ENCODE peak calls at places on chromosomes 5 and 9, in eight cellular contexts. One of them, this sample, is unnamed.

GRCh38 chr5:124538196-124538595 is 208.2 kb downstream of the ZNF608 start:
- DNase-seq in HepG2: no peak
- DNase-seq in ovary: no peak
- DNase-seq in HCT116: no peak
- DNase-seq in IMR-90: no peak
- DNase-seq in tibial artery: no peak
- DNase-seq in mammary epithelial cell: no peak
- DNase-seq in left ventricle myocardium inferior: no peak
- DNase-seq in this sample: no peak

GRCh38 chr9:70079364-70080103 is 35.9 kb downstream of the MAMDC2 start:
- DNase-seq in tibial artery: no peak
- DNase-seq in mammary epithelial cell: peak; percentile 48
- DNase-seq in IMR-90: peak; percentile 53
- DNase-seq in HCT116: no peak
- DNase-seq in HepG2: no peak
- DNase-seq in ovary: no peak
- DNase-seq in left ventricle myocardium inferior: no peak
- DNase-seq in this sample: no peak

GRCh38 chr9:2494571-2494970 is 127.0 kb upstream of the VLDLR start:
- DNase-seq in left ventricle myocardium inferior: no peak
- DNase-seq in ovary: no peak
- DNase-seq in HepG2: no peak
- DNase-seq in tibial artery: no peak
- DNase-seq in HCT116: no peak
- DNase-seq in IMR-90: peak; percentile 88
- DNase-seq in mammary epithelial cell: peak; percentile 33
- DNase-seq in this sample: no peak

GRCh38 chr9:27539479-27540441 is 10.1 kb upstream of the MOB3B start:
- DNase-seq in left ventricle myocardium inferior: no peak
- DNase-seq in IMR-90: peak; percentile 87
- DNase-seq in HepG2: peak; percentile 55
- DNase-seq in ovary: peak; percentile 50
- DNase-seq in tibial artery: peak; percentile 70
- DNase-seq in mammary epithelial cell: peak; percentile 45
- DNase-seq in HCT116: no peak
- DNase-seq in this sample: no peak

GRCh38 chr9:133990366-133991210 is 1.5 kb downstream of the VAV2 start:
- DNase-seq in left ventricle myocardium inferior: no peak
- DNase-seq in HepG2: peak; percentile 93
- DNase-seq in tibial artery: peak; percentile 44
- DNase-seq in ovary: peak; percentile 42
- DNase-seq in HCT116: peak; percentile 21
- DNase-seq in mammary epithelial cell: peak; percentile 68
- DNase-seq in IMR-90: peak; percentile 85
- DNase-seq in this sample: peak; percentile 50

GRCh38 chr9:38339087-38339486 is 53.4 kb upstream of the ALDH1B1 start:
- DNase-seq in tibial artery: no peak
- DNase-seq in HepG2: no peak
- DNase-seq in left ventricle myocardium inferior: no peak
- DNase-seq in HCT116: no peak
- DNase-seq in ovary: no peak
- DNase-seq in IMR-90: peak; percentile 61
- DNase-seq in mammary epithelial cell: peak; percentile 60
- DNase-seq in this sample: no peak

GRCh38 chr5:76701298-76701697 is 14.6 kb upstream of the F2R start:
- DNase-seq in ovary: no peak
- DNase-seq in HCT116: no peak
- DNase-seq in IMR-90: peak; percentile 92
- DNase-seq in tibial artery: peak; percentile 65
- DNase-seq in HepG2: peak; percentile 28
- DNase-seq in left ventricle myocardium inferior: no peak
- DNase-seq in mammary epithelial cell: peak; percentile 97
- DNase-seq in this sample: peak; percentile 87

GRCh38 chr9:17578911-17579793 is at the start of gene SH3GL2:
- DNase-seq in tibial artery: no peak
- DNase-seq in HCT116: no peak
- DNase-seq in ovary: no peak
- DNase-seq in mammary epithelial cell: peak; percentile 35
- DNase-seq in IMR-90: peak; percentile 4
- DNase-seq in HepG2: no peak
- DNase-seq in left ventricle myocardium inferior: peak; percentile 20
- DNase-seq in this sample: peak; percentile 13

GRCh38 chr5:95686661-95687060 is 3.9 kb upstream of the SPATA9 start:
- DNase-seq in tibial artery: no peak
- DNase-seq in ovary: no peak
- DNase-seq in HCT116: no peak
- DNase-seq in IMR-90: peak; percentile 15
- DNase-seq in mammary epithelial cell: no peak
- DNase-seq in HepG2: no peak
- DNase-seq in left ventricle myocardium inferior: no peak
- DNase-seq in this sample: no peak

GRCh38 chr5:123097871-123098735 is 9.1 kb downstream of the PRDM6 start:
- DNase-seq in tibial artery: no peak
- DNase-seq in HCT116: no peak
- DNase-seq in ovary: peak; percentile 29
- DNase-seq in mammary epithelial cell: no peak
- DNase-seq in IMR-90: no peak
- DNase-seq in left ventricle myocardium inferior: no peak
- DNase-seq in HepG2: no peak
- DNase-seq in this sample: no peak

GRCh38 chr9:93680445-93681315 is 104.3 kb downstream of the PHF2 start:
- DNase-seq in mammary epithelial cell: no peak
- DNase-seq in left ventricle myocardium inferior: peak; percentile 13
- DNase-seq in IMR-90: no peak
- DNase-seq in HepG2: no peak
- DNase-seq in tibial artery: peak; percentile 19
- DNase-seq in HCT116: no peak
- DNase-seq in ovary: no peak
- DNase-seq in this sample: no peak

GRCh38 chr5:145833616-145834200 is 1.4 kb downstream of the PRELID2 start:
- DNase-seq in left ventricle myocardium inferior: no peak
- DNase-seq in HepG2: no peak
- DNase-seq in HCT116: no peak
- DNase-seq in IMR-90: no peak
- DNase-seq in ovary: no peak
- DNase-seq in mammary epithelial cell: no peak
- DNase-seq in tibial artery: no peak
- DNase-seq in this sample: no peak

GRCh38 chr5:179822444-179822990 is 1.8 kb downstream of the SQSTM1 start:
- DNase-seq in left ventricle myocardium inferior: no peak
- DNase-seq in mammary epithelial cell: no peak
- DNase-seq in tibial artery: no peak
- DNase-seq in HepG2: no peak
- DNase-seq in IMR-90: no peak
- DNase-seq in HCT116: no peak
- DNase-seq in ovary: no peak
- DNase-seq in this sample: no peak

GRCh38 chr9:116238225-116238624 is 84.6 kb downstream of the PAPPA start:
- DNase-seq in IMR-90: peak; percentile 93
- DNase-seq in HepG2: no peak
- DNase-seq in HCT116: no peak
- DNase-seq in tibial artery: no peak
- DNase-seq in left ventricle myocardium inferior: no peak
- DNase-seq in ovary: no peak
- DNase-seq in mammary epithelial cell: peak; percentile 68
- DNase-seq in this sample: peak; percentile 84

GRCh38 chr9:126276056-126276728 is 50.4 kb upstream of the MVB12B start:
- DNase-seq in ovary: no peak
- DNase-seq in tibial artery: no peak
- DNase-seq in left ventricle myocardium inferior: no peak
- DNase-seq in HCT116: no peak
- DNase-seq in IMR-90: no peak
- DNase-seq in HepG2: no peak
- DNase-seq in mammary epithelial cell: no peak
- DNase-seq in this sample: no peak

GRCh38 chr5:170597109-170597741 is 93.4 kb downstream of the KCNIP1 start:
- DNase-seq in HCT116: no peak
- DNase-seq in tibial artery: no peak
- DNase-seq in mammary epithelial cell: peak; percentile 95
- DNase-seq in ovary: no peak
- DNase-seq in IMR-90: peak; percentile 73
- DNase-seq in HepG2: no peak
- DNase-seq in left ventricle myocardium inferior: no peak
- DNase-seq in this sample: peak; percentile 93

GRCh38 chr5:154296525-154297159 is 106.1 kb downstream of the GALNT10 start:
- DNase-seq in HepG2: no peak
- DNase-seq in mammary epithelial cell: no peak
- DNase-seq in HCT116: no peak
- DNase-seq in tibial artery: no peak
- DNase-seq in IMR-90: no peak
- DNase-seq in left ventricle myocardium inferior: no peak
- DNase-seq in ovary: no peak
- DNase-seq in this sample: no peak

DNA sequence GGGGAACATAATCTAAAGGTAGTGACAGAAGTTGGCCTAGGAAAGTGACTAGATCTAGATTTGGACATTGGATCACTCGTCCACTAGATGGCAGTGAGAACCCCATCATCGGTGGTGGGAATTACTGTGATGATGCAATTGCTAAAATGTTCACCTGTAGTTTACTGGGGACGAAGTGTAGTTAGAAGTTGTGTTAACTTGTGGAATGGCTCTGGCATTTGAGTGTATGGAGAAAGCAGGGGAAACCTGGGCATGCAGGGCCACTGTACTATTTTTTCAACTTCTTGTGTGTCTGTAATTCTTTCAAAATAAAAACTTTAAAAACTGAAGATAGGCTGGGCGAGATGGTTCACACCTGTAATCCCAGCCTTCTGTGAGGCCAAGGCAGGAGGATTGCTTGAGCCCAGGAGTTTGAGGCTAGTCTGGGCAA is 75.5 kb downstream of the PHAX start:
- DNase-seq in HCT116: peak; percentile 60
- DNase-seq in HepG2: peak; percentile 66
- DNase-seq in left ventricle myocardium inferior: no peak
- DNase-seq in ovary: peak; percentile 47
- DNase-seq in IMR-90: peak; percentile 60
- DNase-seq in mammary epithelial cell: peak; percentile 57
- DNase-seq in tibial artery: peak; percentile 31
- DNase-seq in this sample: no peak
- TF ChIP-seq CTCF in HCT116: peak; percentile 83
- TF ChIP-seq CTCF in HepG2: peak; percentile 92
- TF ChIP-seq CTCF in left ventricle myocardium inferior: peak; percentile 85
- TF ChIP-seq CTCF in ovary: peak; percentile 48
- TF ChIP-seq CTCF in IMR-90: peak; percentile 86
- TF ChIP-seq CTCF in mammary epithelial cell: peak; percentile 74
- TF ChIP-seq CTCF in tibial artery: peak; percentile 76
- TF ChIP-seq CTCF in this sample: peak; percentile 90

DNA sequence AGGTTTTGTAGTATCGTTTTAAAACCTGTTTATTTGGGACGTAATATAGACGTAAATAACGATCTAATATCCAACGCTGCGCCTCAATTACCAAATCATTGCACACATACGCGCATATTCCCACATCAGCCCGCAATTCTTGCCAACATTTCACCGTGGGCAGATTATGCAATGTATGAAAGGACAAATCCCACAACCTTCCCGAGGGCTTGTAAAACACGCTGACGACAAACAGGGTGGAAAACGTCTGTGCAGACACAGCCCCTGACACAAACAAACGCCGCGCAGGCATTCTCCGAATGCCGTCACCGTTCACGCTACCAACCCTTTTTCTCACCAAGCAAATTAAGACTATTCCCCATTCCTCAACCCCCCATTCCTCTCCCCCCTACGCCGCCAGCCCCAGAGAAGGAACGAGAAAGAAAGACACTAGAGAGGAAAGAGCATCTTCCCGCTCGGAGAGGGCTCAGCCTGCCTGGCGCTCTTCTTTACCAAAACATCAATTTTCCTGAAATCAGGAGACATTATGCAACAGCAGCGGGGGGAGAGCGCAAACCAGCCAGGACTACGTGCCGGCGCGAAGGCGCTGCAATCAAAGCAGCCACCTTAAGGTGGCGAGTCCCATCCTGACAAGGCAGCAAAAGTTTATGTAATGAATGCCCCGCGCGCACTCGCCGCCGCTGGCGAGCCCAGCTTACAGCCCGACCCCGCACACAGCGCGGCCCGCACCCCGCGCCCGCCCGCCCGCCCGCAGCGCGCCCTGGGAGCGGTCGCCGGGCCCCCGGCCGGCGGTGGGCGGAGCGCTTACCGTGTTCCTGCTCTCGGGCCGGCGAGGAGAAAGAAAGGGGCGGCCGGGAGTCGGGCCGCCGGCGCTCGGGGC is 560 bp downstream of the NFIL3 start:
- DNase-seq in mammary epithelial cell: peak; percentile 66
- DNase-seq in HCT116: no peak
- DNase-seq in ovary: peak; percentile 76
- DNase-seq in HepG2: peak; percentile 44
- DNase-seq in tibial artery: peak; percentile 85
- DNase-seq in left ventricle myocardium inferior: peak; percentile 56
- DNase-seq in IMR-90: peak; percentile 85
- DNase-seq in this sample: no peak
- H3K27ac ChIP-seq in mammary epithelial cell: peak overlapping the region; percentile 35
- H3K27ac ChIP-seq in HCT116: peak overlapping the region; percentile 63
- H3K27ac ChIP-seq in ovary: peak overlapping the region; percentile 90
- H3K27ac ChIP-seq in HepG2: peak overlapping the region; percentile 83
- H3K27ac ChIP-seq in tibial artery: peak overlapping the region; percentile 81
- H3K27ac ChIP-seq in left ventricle myocardium inferior: peak overlapping the region; percentile 95
- H3K27ac ChIP-seq in IMR-90: peak overlapping the region; percentile 90
- H3K27ac ChIP-seq in this sample: peak overlapping the region; percentile 85

DNA sequence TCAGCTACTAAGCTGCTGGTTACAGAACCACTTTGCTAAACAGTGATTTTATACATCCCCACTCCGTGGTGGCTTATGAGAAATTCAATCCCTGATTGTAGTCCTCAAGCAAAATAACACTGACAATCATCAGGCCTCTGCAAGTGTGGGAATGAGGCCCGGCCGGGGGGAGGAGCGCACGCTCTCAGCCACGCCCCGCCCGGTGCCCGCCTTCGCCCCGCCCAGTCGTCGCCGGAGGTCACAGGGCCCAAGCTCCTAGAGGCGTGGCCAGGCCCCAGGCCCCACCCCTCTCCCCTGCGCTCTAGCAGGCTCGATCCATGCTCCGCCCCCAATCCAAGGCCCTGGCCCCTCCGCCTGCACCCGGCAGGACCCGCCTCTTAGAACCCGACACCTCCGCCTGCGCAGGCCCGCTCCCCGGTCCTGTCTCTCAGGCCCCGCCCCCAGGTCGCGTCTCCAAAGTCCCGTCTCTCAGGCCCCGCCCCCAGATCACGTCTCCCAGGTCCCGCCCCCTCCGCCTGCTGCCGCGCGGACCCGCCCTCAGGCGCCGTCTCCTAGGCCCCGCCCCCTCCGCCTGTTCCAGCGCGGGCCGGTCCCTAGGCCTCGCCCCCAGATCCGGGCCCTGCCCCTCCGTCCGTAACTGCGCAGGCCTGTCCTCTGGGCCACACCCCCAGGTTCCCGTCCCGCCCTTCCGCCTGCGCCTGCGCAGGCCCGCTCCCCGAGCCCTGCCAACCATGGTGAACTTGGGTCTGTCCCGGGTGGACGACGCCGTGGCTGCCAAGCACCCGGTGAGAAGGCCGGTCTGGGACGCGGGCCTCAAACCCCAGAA is at the start of gene TMEM141:
- DNase-seq in IMR-90: peak; percentile 99
- DNase-seq in HepG2: peak; percentile 97
- DNase-seq in HCT116: peak; percentile 98
- DNase-seq in left ventricle myocardium inferior: peak; percentile 100
- DNase-seq in tibial artery: peak; percentile 100
- DNase-seq in mammary epithelial cell: peak; percentile 98
- DNase-seq in ovary: peak; percentile 100
- DNase-seq in this sample: peak; percentile 95
- H3K4me1 ChIP-seq in IMR-90: peaks cover 5% of the 10 kb centered on the region
- H3K4me1 ChIP-seq in HepG2: peaks cover 82% of the 10 kb centered on the region
- H3K4me1 ChIP-seq in HCT116: peaks cover 40% of the 10 kb centered on the region
- H3K4me1 ChIP-seq in left ventricle myocardium inferior: peaks cover 61% of the 10 kb centered on the region
- H3K4me1 ChIP-seq in tibial artery: peaks cover 10% of the 10 kb centered on the region
- H3K4me1 ChIP-seq in mammary epithelial cell: peaks cover 18% of the 10 kb centered on the region
- H3K4me1 ChIP-seq in ovary: peaks cover 8% of the 10 kb centered on the region
- H3K4me1 ChIP-seq in this sample: peaks cover 3% of the 10 kb centered on the region

GRCh38 chr5:119743927-119744326 is 114.6 kb downstream of the FAM170A start:
- DNase-seq in HCT116: peak; percentile 59
- DNase-seq in tibial artery: no peak
- DNase-seq in ovary: no peak
- DNase-seq in IMR-90: peak; percentile 4
- DNase-seq in HepG2: peak; percentile 33
- DNase-seq in left ventricle myocardium inferior: no peak
- DNase-seq in mammary epithelial cell: peak; percentile 53
- DNase-seq in this sample: peak; percentile 6
- TF ChIP-seq CTCF in HCT116: peak; percentile 34
- TF ChIP-seq CTCF in tibial artery: no peak
- TF ChIP-seq CTCF in ovary: no peak
- TF ChIP-seq CTCF in IMR-90: no peak
- TF ChIP-seq CTCF in HepG2: peak; percentile 66
- TF ChIP-seq CTCF in left ventricle myocardium inferior: no peak
- TF ChIP-seq CTCF in mammary epithelial cell: peak; percentile 60
- TF ChIP-seq CTCF in this sample: no peak